ENCODE peak calls at places on chromosomes 2 and 18, in five cellular contexts. O is HCT116, E is H1, C is K562, K is GM12878. D is an unnamed sample.

GRCh38 chr18:73520229-73520628 is 627.4 kb downstream of the FBXO15 start:
- DNase-seq in C (no peak), E (peak), O (no peak), K (no peak), D (no peak)

GRCh38 chr2:174780191-174780590 is 15.9 kb upstream of the CHRNA1 start:
- DNase-seq in K (no peak), E (no peak), O (no peak), C (no peak), D (no peak)

GRCh38 chr2:16201876-16202642 is 261.7 kb downstream of the MYCN start:
- DNase-seq in K (no peak), E (no peak), O (no peak), C (no peak), D (no peak)

GRCh38 chr2:79771530-79771929 is 258.7 kb downstream of the CTNNA2 start:
- DNase-seq in K (no peak), O (no peak), C (no peak), E (no peak), D (no peak)

GRCh38 chr18:35122586-35123224 is 81.5 kb downstream of the MAPRE2 start:
- DNase-seq in C (peak), K (no peak), E (peak), O (no peak), D (no peak)

GRCh38 chr18:56953444-56953843 is 193.4 kb upstream of the BOD1L2 start:
- DNase-seq in E (no peak), C (no peak), K (no peak), O (no peak), D (no peak)

GRCh38 chr2:169131587-169132512 is 62.5 kb downstream of the DHRS9 start:
- DNase-seq in C (peak), K (peak), E (no peak), O (peak), D (peak)

GRCh38 chr2:62196278-62196901 is 475 bp downstream of the B3GNT2 start:
- DNase-seq in K (no peak), C (peak), O (no peak), E (peak), D (peak)

GRCh38 chr2:62627667-62628066 is 77.8 kb upstream of the EHBP1 start:
- DNase-seq in O (no peak), C (no peak), K (no peak), E (no peak), D (no peak)

GRCh38 chr2:74559912-74560311 is 5.4 kb downstream of the DOK1 start:
- DNase-seq in C (no peak), E (no peak), O (no peak), K (no peak), D (no peak)

GRCh38 chr2:207747653-207748560 is 21.8 kb downstream of the FZD5 start:
- DNase-seq in K (no peak), E (no peak), O (no peak), C (no peak), D (no peak)

GRCh38 chr18:11163668-11164067 is 14.3 kb upstream of the PIEZO2 start:
- DNase-seq in K (no peak), O (no peak), E (peak), C (peak), D (no peak)

GRCh38 chr18:39519741-39520140 is 1954.1 kb upstream of the CELF4 start:
- DNase-seq in O (no peak), K (no peak), C (no peak), E (no peak), D (peak)

GRCh38 chr18:36338420-36338933 is 41.0 kb downstream of the FHOD3 start:
- DNase-seq in O (no peak), E (no peak), C (no peak), K (no peak), D (no peak)

GRCh38 chr18:8608795-8609673 is at the start of gene RAB12:
- DNase-seq in E (peak), O (peak), C (peak), K (no peak), D (peak)

GRCh38 chr2:100066246-100066645 is 76.1 kb downstream of the AFF3 start:
- DNase-seq in O (no peak), K (no peak), C (no peak), E (no peak), D (peak)

GRCh38 chr18:2917255-2918047 is 70.6 kb downstream of the EMILIN2 start:
- DNase-seq in E (peak), K (no peak), O (no peak), C (no peak), D (no peak)

GRCh38 chr18:34901299-34901698 is 139.9 kb upstream of the MAPRE2 start:
- DNase-seq in E (no peak), K (no peak), O (no peak), C (no peak), D (peak)

GRCh38 chr2:218961229-218961628 is 1.8 kb downstream of the CDK5R2 start:
- DNase-seq in C (no peak), O (no peak), K (no peak), E (no peak), D (no peak)

GRCh38 chr2:67649331-67650071 is 252.4 kb downstream of the ETAA1 start:
- DNase-seq in K (no peak), E (no peak), C (no peak), O (no peak), D (peak)
- TF ChIP-seq JUND in K (no peak), E (no peak), C (no peak), O (no peak), D (no peak)

DNA sequence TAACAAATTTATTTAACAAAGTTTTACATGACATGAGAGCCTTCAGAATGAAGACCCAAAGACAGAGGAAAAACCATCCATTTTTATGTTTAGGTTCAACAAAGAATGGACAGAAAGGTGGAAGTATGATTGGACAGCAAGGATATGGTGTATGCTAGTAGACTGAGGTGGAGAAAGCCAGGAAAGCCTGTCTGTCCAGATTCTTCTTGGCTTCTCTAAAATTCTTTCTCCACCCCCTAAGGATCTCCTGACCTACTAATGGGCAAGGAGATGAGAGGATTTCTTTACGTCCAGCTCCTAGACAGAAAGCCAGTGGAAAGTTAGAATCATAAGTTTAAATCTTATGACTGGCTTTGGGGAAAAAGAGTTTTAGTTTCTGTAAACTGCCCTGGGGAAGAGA is 3.0 kb downstream of the ATIC start:
- DNase-seq in O (no peak), E (no peak), C (no peak), K (no peak), D (peak)
- TF ChIP-seq JUND in O (no peak), E (no peak), C (no peak), K (no peak), D (no peak)

GRCh38 chr2:167212054-167212648 is 323.9 kb downstream of the XIRP2 start:
- DNase-seq in C (peak), K (no peak), O (peak), E (no peak), D (peak)
- TF ChIP-seq JUND in C (no peak), K (no peak), O (no peak), E (no peak), D (no peak)

GRCh38 chr2:42545714-42546390 is 22.6 kb upstream of the MTA3 start:
- DNase-seq in O (no peak), C (no peak), K (no peak), E (peak), D (no peak)
- TF ChIP-seq JUND in O (no peak), C (no peak), K (no peak), E (no peak), D (no peak)

GRCh38 chr2:65030933-65031332 is 25.3 kb upstream of the CEP68 start:
- DNase-seq in K (no peak), O (no peak), E (no peak), C (no peak), D (no peak)

GRCh38 chr2:65033178-65033577 is 23.0 kb upstream of the CEP68 start:
- DNase-seq in K (no peak), E (no peak), O (no peak), C (peak), D (no peak)

GRCh38 chr2:65032016-65032975 is 23.9 kb upstream of the CEP68 start:
- DNase-seq in C (no peak), O (no peak), E (no peak), K (no peak), D (no peak)

GRCh38 chr2:65030481-65030880 is 25.7 kb upstream of the CEP68 start:
- DNase-seq in E (no peak), O (no peak), K (no peak), C (no peak), D (no peak)

DNA sequence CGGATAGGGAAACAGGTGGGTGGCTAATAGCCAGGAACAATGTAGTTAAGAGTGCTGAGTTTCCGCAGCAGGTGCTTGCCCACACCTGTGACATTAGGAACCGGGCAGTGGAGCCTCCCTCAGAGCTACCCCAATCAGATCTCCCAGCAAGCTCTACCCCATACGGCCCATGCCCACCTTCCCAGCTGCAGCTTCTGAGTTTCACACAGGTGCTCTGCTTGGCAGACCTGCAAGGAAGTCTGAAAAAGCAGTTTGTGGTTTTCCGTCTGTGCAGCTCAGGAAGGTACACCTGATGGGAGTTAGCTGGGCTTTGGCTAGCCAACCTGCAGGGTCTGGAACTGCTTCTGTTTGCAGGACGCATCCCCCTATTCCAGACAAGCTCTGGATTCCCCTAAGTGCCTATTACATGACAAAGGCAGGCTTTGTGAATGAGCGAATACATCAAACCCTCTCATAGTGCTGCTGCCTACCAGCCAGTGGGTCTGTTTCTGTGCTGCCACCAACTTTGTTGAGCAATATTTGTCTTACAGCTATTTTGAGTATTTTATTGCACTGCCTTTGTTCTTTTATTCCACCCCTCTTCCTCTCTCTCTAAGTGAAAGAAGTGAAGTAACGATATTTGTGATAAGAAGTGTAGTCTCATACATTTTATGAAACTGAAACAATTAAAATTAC is 24.7 kb upstream of the CEP68 start:
- DNase-seq in E (peak), O (no peak), C (no peak), K (no peak), D (no peak)
- TF ChIP-seq JUND in E (no peak), O (no peak), C (no peak), K (no peak), D (no peak)

GRCh38 chr2:14451312-14451711 is 181.2 kb upstream of the LRATD1 start:
- DNase-seq in E (no peak), K (no peak), O (no peak), C (no peak), D (peak)

GRCh38 chr2:14448340-14448739 is 184.2 kb upstream of the LRATD1 start:
- DNase-seq in K (no peak), O (no peak), C (no peak), E (no peak), D (no peak)

GRCh38 chr2:14459927-14460326 is 172.6 kb upstream of the LRATD1 start:
- DNase-seq in E (no peak), K (no peak), O (no peak), C (no peak), D (no peak)

DNA sequence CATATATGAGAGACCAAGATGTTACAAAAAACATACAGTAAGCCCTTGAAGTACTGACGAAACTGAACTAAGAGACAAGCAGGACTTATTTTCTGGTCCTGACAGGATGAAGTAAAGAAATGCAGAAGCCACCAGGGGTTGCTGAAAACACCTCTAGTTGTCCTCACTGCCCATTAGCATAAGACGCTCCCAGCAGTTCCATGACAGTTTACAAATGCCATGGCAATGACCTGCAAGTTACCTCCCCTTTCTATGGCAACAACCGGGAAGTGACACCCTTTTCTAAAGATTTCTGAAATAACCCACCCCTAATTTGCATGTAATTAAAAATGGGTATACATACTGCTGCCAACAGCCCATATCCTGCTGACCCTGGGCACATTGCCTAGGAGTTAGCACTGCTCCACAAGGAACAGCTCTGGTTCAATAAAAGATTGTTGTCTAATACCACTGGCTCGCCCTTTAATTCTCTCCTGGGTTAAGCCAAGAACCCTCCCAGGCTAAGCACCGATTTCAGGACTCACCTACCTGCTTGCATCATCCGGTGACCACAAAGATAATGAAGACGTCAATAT is 178.3 kb upstream of the LRATD1 start:
- DNase-seq in C (no peak), E (no peak), O (no peak), K (no peak), D (no peak)
- TF ChIP-seq JUND in C (no peak), E (no peak), O (no peak), K (no peak), D (no peak)